ENCODE peak calls at places on chromosomes 4 and X, in eight cellular contexts. T is A549, O is K562, M is thoracic aorta, X is right lobe of liver, W is adrenal gland, U is fibroblast of lung, V is upper lobe of left lung. Z is an unnamed sample.

GRCh38 chr4:11312389-11312788 is 116.3 kb downstream of the HS3ST1 start:
- DNase-seq in T (no peak), O (no peak), M (no peak), X (no peak), W (no peak), U (peak), V (no peak), Z (no peak)

GRCh38 chr4:129145222-129145730 is 49.3 kb downstream of the C4orf33 start:
- DNase-seq in T (no peak), O (no peak), M (no peak), X (no peak), W (no peak), U (no peak), V (no peak), Z (no peak)

GRCh38 chr4:138826754-138827153 is 188.8 kb upstream of the NOCT start:
- DNase-seq in T (no peak), O (no peak), M (no peak), X (no peak), W (no peak), U (no peak), V (no peak), Z (no peak)

GRCh38 chr4:13162886-13163285 is 321.3 kb downstream of the RAB28 start:
- DNase-seq in T (no peak), O (no peak), M (no peak), X (no peak), W (no peak), U (peak), V (no peak), Z (no peak)

GRCh38 chr4:3868146-3868840 is 102.1 kb downstream of the ADRA2C start:
- DNase-seq in T (no peak), O (peak), M (no peak), X (no peak), W (no peak), U (peak), V (no peak), Z (peak)

GRCh38 chr4:86963697-86964096 is 28.9 kb downstream of the AFF1 start:
- DNase-seq in T (no peak), O (no peak), M (no peak), X (no peak), W (peak), U (peak), V (no peak), Z (no peak)

GRCh38 chr4:157223446-157223845 is 2.9 kb downstream of the GRIA2 start:
- DNase-seq in T (no peak), O (no peak), M (no peak), X (no peak), W (no peak), U (no peak), V (no peak), Z (no peak)

GRCh38 chrX:120302434-120302833 is 8.8 kb downstream of the TMEM255A start:
- DNase-seq in T (no peak), O (no peak), M (no peak), X (no peak), W (no peak), U (no peak), V (no peak), Z (no peak)

GRCh38 chr4:180866933-180867643 is 1376.1 kb upstream of the TENM3 start:
- DNase-seq in T (no peak), O (no peak), M (no peak), X (no peak), W (no peak), U (no peak), V (peak), Z (no peak)

GRCh38 chr4:55447826-55448225 is 52.1 kb downstream of the TMEM165 start:
- DNase-seq in T (no peak), O (no peak), M (no peak), X (no peak), W (no peak), U (peak), V (no peak), Z (no peak)

GRCh38 chr4:69781458-69782418 is 21.3 kb upstream of the SULT1B1 start:
- DNase-seq in T (no peak), O (no peak), M (no peak), X (no peak), W (no peak), U (no peak), V (no peak), Z (no peak)

GRCh38 chr4:124203613-124204284 is 508.8 kb downstream of the ANKRD50 start:
- DNase-seq in T (no peak), O (no peak), M (no peak), X (no peak), W (no peak), U (peak), V (no peak), Z (no peak)

GRCh38 chr4:78691333-78691732 is 84.8 kb upstream of the BMP2K start:
- DNase-seq in T (no peak), O (peak), M (no peak), X (no peak), W (no peak), U (no peak), V (no peak), Z (no peak)

GRCh38 chr4:139656614-139657486 is 8.8 kb upstream of the MGST2 start:
- DNase-seq in T (peak), O (peak), M (no peak), X (peak), W (peak), U (peak), V (no peak), Z (no peak)

GRCh38 chrX:55582447-55582846 is 40.8 kb upstream of the FOXR2 start:
- DNase-seq in T (no peak), O (no peak), M (no peak), X (no peak), W (no peak), U (no peak), V (no peak), Z (no peak)

GRCh38 chr4:148954011-148954749 is 512.0 kb upstream of the NR3C2 start:
- DNase-seq in T (no peak), O (no peak), M (no peak), X (no peak), W (no peak), U (no peak), V (no peak), Z (no peak)

GRCh38 chr4:181478675-181479074 is 764.5 kb upstream of the TENM3 start:
- DNase-seq in T (no peak), O (no peak), M (no peak), X (no peak), W (no peak), U (peak), V (no peak), Z (no peak)

GRCh38 chr4:138802499-138802898 is 213.1 kb upstream of the NOCT start:
- DNase-seq in T (no peak), O (no peak), M (no peak), X (no peak), W (no peak), U (no peak), V (no peak), Z (no peak)

GRCh38 chr4:125703443-125703842 is 388.7 kb downstream of the FAT4 start:
- DNase-seq in T (no peak), O (no peak), M (no peak), X (no peak), W (no peak), U (peak), V (no peak), Z (no peak)

GRCh38 chr4:4299006-4299405 is 9.0 kb downstream of the ZBTB49 start:
- DNase-seq in T (no peak), O (no peak), M (no peak), X (no peak), W (no peak), U (no peak), V (no peak), Z (peak)

GRCh38 chr4:90292438-90292837 is 165.2 kb downstream of the CCSER1 start:
- DNase-seq in T (no peak), O (no peak), M (no peak), X (no peak), W (no peak), U (no peak), V (no peak), Z (no peak)

DNA sequence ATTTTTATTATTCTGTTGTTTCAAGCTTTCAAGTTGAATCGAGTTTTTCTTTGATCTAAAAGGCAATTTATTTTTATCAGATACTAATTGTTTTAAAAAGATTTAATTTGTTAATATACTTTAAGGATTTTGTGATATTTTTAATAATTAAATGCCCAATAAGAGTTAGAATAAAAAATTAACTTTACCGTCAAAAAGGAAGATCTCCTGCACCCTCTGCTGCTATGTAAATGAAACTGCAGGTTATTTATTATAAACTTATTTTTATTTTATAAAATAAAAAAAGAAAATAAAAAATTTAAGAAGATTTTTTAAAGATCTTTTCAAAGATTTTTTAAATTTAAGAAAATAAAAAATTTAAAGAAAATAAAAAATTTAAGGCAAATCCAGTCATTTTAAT is 166.1 kb downstream of the CCSER1 start:
- DNase-seq in T (no peak), O (no peak), M (no peak), X (no peak), W (no peak), U (peak), V (no peak), Z (no peak)
- TF ChIP-seq CTCF in T (peak), O (peak), M (peak), X (peak), W (peak), U (peak), V (no peak), Z (no peak)

GRCh38 chr4:81032805-81033684 is 2.5 kb downstream of the BMP3 start:
- DNase-seq in T (no peak), O (no peak), M (no peak), X (no peak), W (no peak), U (no peak), V (no peak), Z (no peak)
- H3K27ac ChIP-seq in T (no peak), O (no peak), M (no peak), X (no peak), W (no peak), U (no peak), V (no peak), Z (no peak)

DNA sequence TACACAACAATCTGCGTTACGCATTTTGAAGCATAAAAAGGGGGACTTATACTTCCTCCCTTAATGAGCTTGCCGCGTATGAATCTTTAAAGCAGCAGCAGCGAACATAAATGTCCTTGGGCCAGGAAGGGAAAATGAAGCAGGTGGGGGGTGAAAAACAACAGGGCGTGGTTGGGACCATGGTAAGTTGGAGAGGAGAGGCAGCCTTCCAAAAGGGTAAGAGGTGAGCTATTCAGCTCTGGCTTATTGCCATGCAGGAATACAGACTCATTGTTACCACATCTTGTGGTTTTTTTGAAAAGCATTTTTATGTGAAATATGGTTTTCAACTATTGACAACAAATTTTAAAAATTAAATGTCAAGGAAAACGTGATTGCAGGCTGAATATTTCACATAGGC is 710.7 kb upstream of the FAM241A start:
- DNase-seq in T (no peak), O (no peak), M (no peak), X (no peak), W (no peak), U (peak), V (no peak), Z (no peak)
- TF ChIP-seq CTCF in T (no peak), O (no peak), M (no peak), X (no peak), W (no peak), U (no peak), V (no peak), Z (no peak)

GRCh38 chrX:66164931-66165330 is 884 bp downstream of the HEPH start:
- DNase-seq in T (no peak), O (no peak), M (no peak), X (no peak), W (no peak), U (no peak), V (no peak), Z (no peak)
- H3K27ac ChIP-seq in T (no peak), O (no peak), M (peak), X (no peak), W (no peak), U (no peak), V (no peak), Z (no peak)

GRCh38 chrX:48997455-48997854 is 4.6 kb downstream of the GRIPAP1 start:
- DNase-seq in T (no peak), O (no peak), M (no peak), X (no peak), W (no peak), U (no peak), V (no peak), Z (no peak)

GRCh38 chrX:48999030-48999429 is 3.0 kb downstream of the GRIPAP1 start:
- DNase-seq in T (no peak), O (no peak), M (no peak), X (no peak), W (no peak), U (no peak), V (no peak), Z (no peak)

GRCh38 chrX:48996969-48997368 is 5.1 kb downstream of the GRIPAP1 start:
- DNase-seq in T (no peak), O (peak), M (no peak), X (no peak), W (no peak), U (no peak), V (no peak), Z (no peak)

GRCh38 chrX:48997865-48998264 is 4.2 kb downstream of the GRIPAP1 start:
- DNase-seq in T (no peak), O (no peak), M (no peak), X (no peak), W (no peak), U (no peak), V (no peak), Z (no peak)

GRCh38 chrX:48998391-48998790 is 3.7 kb downstream of the GRIPAP1 start:
- DNase-seq in T (no peak), O (peak), M (no peak), X (no peak), W (no peak), U (no peak), V (no peak), Z (no peak)
- TF ChIP-seq CTCF in T (no peak), O (peak), M (no peak), X (no peak), W (no peak), U (no peak), V (no peak), Z (no peak)

DNA sequence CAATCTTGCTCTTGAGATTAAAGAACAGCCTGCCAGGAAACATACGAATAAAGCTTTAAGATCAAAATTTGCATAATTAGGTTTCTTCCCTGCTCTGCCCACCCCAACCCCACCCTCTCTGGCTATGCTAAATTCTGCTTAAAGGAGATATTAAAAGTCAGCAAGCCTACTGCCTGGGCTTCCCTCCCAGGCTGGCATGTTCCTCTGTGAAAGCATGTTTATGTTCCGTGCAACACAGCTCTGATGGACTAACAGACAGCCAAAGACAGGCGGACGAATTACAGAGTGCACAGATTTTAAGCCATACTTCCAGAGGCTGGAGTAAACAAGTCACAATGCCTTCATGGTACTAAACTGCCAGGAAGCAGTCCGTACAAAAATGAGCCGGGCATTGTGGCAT is 28.4 kb downstream of the CD99L2 start:
- DNase-seq in T (no peak), O (no peak), M (no peak), X (no peak), W (no peak), U (no peak), V (no peak), Z (no peak)
- H3K27ac ChIP-seq in T (no peak), O (no peak), M (no peak), X (no peak), W (no peak), U (no peak), V (no peak), Z (no peak)

DNA sequence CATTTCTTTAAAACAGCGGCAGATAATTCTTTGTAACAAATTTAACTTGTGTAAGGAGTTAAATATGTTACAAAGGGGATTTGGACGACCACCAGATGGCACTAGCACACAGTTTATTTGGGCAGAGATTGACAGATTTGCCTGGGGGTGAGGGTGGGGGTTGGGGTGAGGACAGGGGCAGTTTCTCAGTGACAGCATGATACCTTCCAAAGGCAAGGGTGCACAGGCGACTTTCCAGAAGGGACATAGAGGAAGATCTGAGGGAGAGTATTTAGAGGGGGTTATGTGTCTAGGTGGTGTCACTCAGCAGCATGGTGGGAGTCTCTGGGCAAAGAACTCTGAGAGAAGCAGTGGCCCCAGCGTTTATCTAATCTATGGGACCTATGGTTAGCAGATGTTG is 9.6 kb upstream of the TMA16 start:
- DNase-seq in T (peak), O (peak), M (no peak), X (no peak), W (no peak), U (peak), V (no peak), Z (no peak)
- TF ChIP-seq CTCF in T (peak), O (peak), M (peak), X (peak), W (peak), U (peak), V (no peak), Z (peak)

GRCh38 chr4:119750048-119750447 is 121.4 kb upstream of the PDE5A start:
- DNase-seq in T (no peak), O (no peak), M (no peak), X (no peak), W (no peak), U (no peak), V (no peak), Z (no peak)

GRCh38 chr4:119746951-119747350 is 118.3 kb upstream of the PDE5A start:
- DNase-seq in T (no peak), O (no peak), M (no peak), X (no peak), W (no peak), U (peak), V (no peak), Z (no peak)

GRCh38 chr4:119752936-119753335 is 124.3 kb upstream of the PDE5A start:
- DNase-seq in T (no peak), O (no peak), M (no peak), X (no peak), W (no peak), U (no peak), V (no peak), Z (no peak)

GRCh38 chr4:119748853-119749252 is 120.2 kb upstream of the PDE5A start:
- DNase-seq in T (no peak), O (no peak), M (no peak), X (no peak), W (peak), U (peak), V (no peak), Z (no peak)

DNA sequence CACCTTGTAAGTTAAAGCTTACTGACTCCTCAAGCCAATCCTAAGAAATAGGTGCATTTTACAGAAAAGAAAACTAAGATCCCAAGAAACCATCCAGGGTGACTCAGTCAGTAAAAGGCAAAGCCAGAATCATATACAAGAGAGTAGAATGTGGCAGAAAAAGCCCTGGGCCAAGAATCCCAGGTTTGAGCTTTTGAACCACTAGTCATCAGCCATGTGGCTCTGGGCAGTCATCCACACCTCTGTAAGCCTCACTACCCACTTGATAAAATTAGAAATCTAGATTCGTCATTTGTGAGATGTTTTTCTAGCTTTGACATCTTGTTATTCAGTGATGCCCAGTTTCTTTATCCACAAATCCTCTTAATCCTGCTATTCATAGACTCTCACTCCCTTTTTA is 122.2 kb upstream of the PDE5A start:
- DNase-seq in T (no peak), O (no peak), M (no peak), X (no peak), W (no peak), U (peak), V (no peak), Z (no peak)
- H3K27ac ChIP-seq in T (no peak), O (no peak), M (peak), X (no peak), W (no peak), U (peak), V (peak), Z (peak)

GRCh38 chr4:121308328-121308663 is 72.5 kb downstream of the QRFPR start:
- DNase-seq in T (no peak), O (no peak), M (no peak), X (no peak), W (no peak), U (peak), V (no peak), Z (no peak)

GRCh38 chr4:121308828-121309227 is 72.0 kb downstream of the QRFPR start:
- DNase-seq in T (no peak), O (no peak), M (no peak), X (no peak), W (no peak), U (no peak), V (no peak), Z (no peak)

GRCh38 chr4:121304843-121305348 is 75.9 kb downstream of the QRFPR start:
- DNase-seq in T (no peak), O (no peak), M (no peak), X (no peak), W (no peak), U (no peak), V (no peak), Z (no peak)

GRCh38 chr4:121306932-121307331 is 73.9 kb downstream of the QRFPR start:
- DNase-seq in T (no peak), O (no peak), M (no peak), X (no peak), W (no peak), U (no peak), V (no peak), Z (no peak)

DNA sequence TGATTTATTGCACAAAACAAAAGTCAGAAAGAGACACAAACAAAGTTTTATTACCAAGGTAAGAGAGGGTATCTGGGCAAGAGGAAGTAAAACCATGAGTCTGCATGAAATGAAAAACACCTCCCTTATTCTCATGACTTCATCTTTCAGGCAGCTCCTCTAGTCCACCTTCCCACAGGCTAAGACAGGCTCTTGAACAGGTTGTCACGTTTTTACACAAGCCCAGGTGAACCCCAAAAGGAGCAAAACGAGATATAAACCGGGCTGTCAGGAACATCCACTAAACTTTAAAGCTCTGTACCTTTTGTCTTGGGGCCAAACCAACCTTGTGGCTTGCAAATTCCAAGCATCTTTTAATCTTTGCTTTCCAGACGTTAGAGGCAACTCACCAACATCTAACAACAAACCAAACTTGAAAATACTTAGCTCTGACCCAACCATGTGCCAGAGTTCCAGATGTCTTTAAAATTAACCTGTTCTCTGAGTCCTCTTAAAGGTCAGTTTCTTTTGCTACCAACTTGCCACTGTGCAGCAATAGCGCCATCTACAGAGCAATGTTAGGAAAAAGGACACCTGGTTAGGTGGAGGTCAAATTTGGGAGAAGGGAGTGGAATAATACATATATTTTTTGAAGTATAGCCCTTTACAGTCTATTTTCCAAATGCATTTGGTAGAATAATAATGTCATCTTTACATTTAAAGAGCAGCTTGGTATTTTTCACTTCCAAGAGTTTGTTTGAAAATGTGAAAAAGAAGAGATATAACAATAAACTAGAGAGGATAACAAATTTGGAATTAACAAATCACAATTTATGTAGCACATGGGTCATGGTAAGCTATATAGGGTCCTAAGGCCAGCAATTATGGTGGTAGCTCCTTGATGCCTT is 73.1 kb downstream of the QRFPR start:
- DNase-seq in T (peak), O (peak), M (no peak), X (no peak), W (peak), U (peak), V (no peak), Z (no peak)
- TF ChIP-seq CTCF in T (peak), O (peak), M (no peak), X (peak), W (peak), U (peak), V (peak), Z (no peak)

GRCh38 chrX:105645667-105646354 is 176.5 kb upstream of the NRK start:
- DNase-seq in T (no peak), O (no peak), M (no peak), X (no peak), W (peak), U (peak), V (no peak), Z (no peak)
- H3K27ac ChIP-seq in T (no peak), O (no peak), M (no peak), X (no peak), W (no peak), U (no peak), V (no peak), Z (no peak)